ENCODE peak calls at places on chromosomes 11 and 22, in seven cellular contexts. E is naive thymus-derived CD8-positive, alpha-beta T cell; B is lower leg skin; U is T follicular helper cell; Y is H4; R is body of pancreas; Q is NCI-H446. W is an unnamed sample.

GRCh38 chr11:7098235-7098832 is 9.5 kb downstream of the RBMXL2 start:
- DNase-seq in E (peak), B (no peak), Y (peak), U (no peak), R (no peak), Q (peak), W (no peak)

GRCh38 chr11:65571940-65572339 is 398 bp upstream of the FAM89B start:
- DNase-seq in B (no peak), U (no peak), Q (peak), R (peak), Y (peak), E (no peak), W (no peak)

GRCh38 chr22:44621401-44622146 is 80.4 kb upstream of the PRR5 start:
- DNase-seq in Y (no peak), U (no peak), Q (no peak), R (no peak), E (no peak), B (no peak), W (no peak)

GRCh38 chr22:19799322-19800190 is 39.0 kb downstream of the TBX1 start:
- DNase-seq in E (no peak), Q (peak), Y (peak), B (no peak), R (no peak), U (no peak), W (no peak)

GRCh38 chr11:69162505-69162904 is 6.8 kb downstream of the SMIM38 start:
- DNase-seq in Y (no peak), E (no peak), B (no peak), Q (no peak), U (no peak), R (no peak), W (no peak)

GRCh38 chr11:61554172-61554988 is 26.5 kb downstream of the SYT7 start:
- DNase-seq in R (no peak), Q (no peak), E (no peak), U (no peak), B (no peak), Y (no peak), W (no peak)

GRCh38 chr11:123405123-123405592 is 24.9 kb upstream of the GRAMD1B start:
- DNase-seq in R (no peak), Q (peak), E (no peak), B (no peak), U (no peak), Y (no peak), W (no peak)

GRCh38 chr22:19879996-19880785 is 25.5 kb upstream of the GNB1L start:
- DNase-seq in R (peak), Y (no peak), Q (no peak), U (no peak), B (no peak), E (no peak), W (no peak)

GRCh38 chr11:115545811-115546210 is 41.6 kb upstream of the CADM1 start:
- DNase-seq in E (no peak), U (no peak), B (no peak), Y (no peak), R (no peak), Q (no peak), W (no peak)

GRCh38 chr22:49957826-49958461 is 2.6 kb upstream of the PIM3 start:
- DNase-seq in E (no peak), Y (no peak), Q (no peak), R (no peak), U (no peak), B (no peak), W (no peak)

GRCh38 chr11:68965901-68966868 is 14.6 kb downstream of the MRGPRD start:
- DNase-seq in Y (no peak), R (no peak), E (no peak), Q (no peak), U (no peak), B (no peak), W (no peak)

GRCh38 chr11:64000026-64000739 is 13.9 kb downstream of the OTUB1 start:
- DNase-seq in U (peak), Y (no peak), E (peak), Q (no peak), R (peak), B (no peak), W (peak)

GRCh38 chr22:46737976-46738641 is at the start of gene CERK:
- DNase-seq in B (peak), R (peak), E (peak), U (peak), Y (peak), Q (peak), W (peak)

GRCh38 chr11:58913685-58914084 is 25.6 kb upstream of the GLYATL1 start:
- DNase-seq in E (no peak), R (no peak), B (no peak), Y (no peak), Q (no peak), U (no peak), W (no peak)

GRCh38 chr11:74696932-74697687 is 34.1 kb downstream of the CHRDL2 start:
- DNase-seq in E (no peak), Y (peak), B (peak), Q (no peak), R (peak), U (no peak), W (no peak)

GRCh38 chr11:34619062-34619516 is 1.8 kb upstream of the EHF start:
- DNase-seq in E (no peak), U (no peak), Q (no peak), Y (no peak), B (no peak), R (no peak), W (no peak)

GRCh38 chr11:7690648-7691047 is 15.6 kb downstream of the OVCH2 start:
- DNase-seq in U (no peak), B (no peak), Q (no peak), Y (peak), E (no peak), R (peak), W (no peak)

GRCh38 chr22:48616656-48617055 is 1211.0 kb downstream of the BRD1 start:
- DNase-seq in R (no peak), Y (no peak), E (no peak), Q (no peak), U (no peak), B (no peak), W (no peak)

GRCh38 chr11:69311767-69312385 is 17.9 kb downstream of the MYEOV start:
- DNase-seq in E (peak), Q (no peak), Y (peak), R (no peak), U (no peak), B (no peak), W (no peak)

GRCh38 chr11:85803920-85804319 is 7.0 kb downstream of the SYTL2 start:
- DNase-seq in Y (no peak), R (no peak), E (no peak), U (no peak), B (no peak), Q (no peak), W (no peak)

GRCh38 chr22:47307326-47307725 is 544.9 kb downstream of the TBC1D22A start:
- DNase-seq in Q (no peak), R (no peak), Y (peak), E (no peak), U (no peak), B (no peak), W (no peak)

GRCh38 chr11:69012092-69013008 is 696 bp downstream of the MRGPRF start:
- DNase-seq in B (no peak), U (no peak), E (no peak), R (no peak), Q (no peak), Y (no peak), W (no peak)

GRCh38 chr11:1388763-1389102 is 1.0 kb upstream of the BRSK2 start:
- DNase-seq in R (no peak), Q (no peak), Y (no peak), B (no peak), E (no peak), U (no peak), W (no peak)

GRCh38 chr11:34680206-34680605 is 59.3 kb downstream of the EHF start:
- DNase-seq in Q (no peak), B (no peak), Y (peak), R (no peak), U (no peak), E (no peak), W (no peak)

GRCh38 chr11:67031791-67032561 is 9.0 kb downstream of the SYT12 start:
- DNase-seq in R (no peak), E (no peak), B (no peak), U (no peak), Q (no peak), Y (peak), W (no peak)

GRCh38 chr22:42301072-42301741 is 30.8 kb upstream of the TCF20 start:
- DNase-seq in U (no peak), B (no peak), E (no peak), Q (no peak), R (no peak), Y (no peak), W (no peak)

GRCh38 chr22:37546436-37547248 is 13.6 kb upstream of the CDC42EP1 start:
- DNase-seq in E (no peak), U (no peak), Q (no peak), Y (peak), B (no peak), R (peak), W (no peak)

GRCh38 chr11:16799890-16800289 is 61.4 kb downstream of the C11orf58 start:
- DNase-seq in U (no peak), E (no peak), B (no peak), Q (no peak), R (no peak), Y (no peak), W (no peak)

GRCh38 chr11:76788661-76789442 is 5.7 kb downstream of the TSKU start:
- DNase-seq in Q (no peak), Y (no peak), B (peak), U (no peak), R (peak), E (no peak), W (no peak)

GRCh38 chr11:62708423-62709261 is 1.2 kb downstream of the GNG3 start:
- DNase-seq in Y (no peak), Q (no peak), B (peak), R (peak), E (peak), U (peak), W (peak)

GRCh38 chr11:120424970-120425332 is 86.6 kb upstream of the GRIK4 start:
- DNase-seq in R (no peak), B (no peak), Y (no peak), U (no peak), Q (no peak), E (no peak), W (no peak)

GRCh38 chr11:17922474-17922788 is 90.4 kb downstream of the SERGEF start:
- DNase-seq in U (no peak), Y (no peak), Q (no peak), B (no peak), R (no peak), E (no peak), W (no peak)

W was measured in effector CD4-positive, alpha-beta T cell.